ENCODE peak calls at places on chromosomes 5 and 9, in eight cellular contexts. One of them, this sample, is unnamed.
A peak's percentile ranks its signal among the peaks of the same experiment; 100 is the strongest.

GRCh38 chr5:1668141-1668721 is 131.4 kb downstream of the MRPL36 start:
- DNase-seq in activated naive CD8-positive, alpha-beta T cell treated with anti-CD3 and anti-CD28 coated beads for 36 hours: peak; percentile 35
- DNase-seq in ACHN: no peak
- DNase-seq in stimulated activated CD4-positive, alpha-beta T cell treated with anti-CD3 and anti-CD28 coated beads, Interleukin-12 subunit alpha, Interleukin-12 subunit beta, amount 100 ng/mL, for 4 hours: no peak
- DNase-seq in activated effector memory CD4-positive, alpha-beta T cell treated with Interleukin-2 at 50 U/mL for 16 hours: no peak
- DNase-seq in T-cell: no peak
- DNase-seq in aorta: peak; percentile 69
- DNase-seq in posterior vena cava: peak; percentile 70
- DNase-seq in this sample: peak; percentile 26

GRCh38 chr5:40669606-40670005 is 10.1 kb upstream of the PTGER4 start:
- DNase-seq in activated naive CD8-positive, alpha-beta T cell treated with anti-CD3 and anti-CD28 coated beads for 36 hours: no peak
- DNase-seq in ACHN: no peak
- DNase-seq in stimulated activated CD4-positive, alpha-beta T cell treated with anti-CD3 and anti-CD28 coated beads, Interleukin-12 subunit alpha, Interleukin-12 subunit beta, amount 100 ng/mL, for 4 hours: no peak
- DNase-seq in activated effector memory CD4-positive, alpha-beta T cell treated with Interleukin-2 at 50 U/mL for 16 hours: no peak
- DNase-seq in T-cell: no peak
- DNase-seq in aorta: no peak
- DNase-seq in posterior vena cava: no peak
- DNase-seq in this sample: no peak

GRCh38 chr5:448061-448765 is 5.2 kb downstream of the EXOC3 start:
- DNase-seq in activated naive CD8-positive, alpha-beta T cell treated with anti-CD3 and anti-CD28 coated beads for 36 hours: no peak
- DNase-seq in ACHN: no peak
- DNase-seq in stimulated activated CD4-positive, alpha-beta T cell treated with anti-CD3 and anti-CD28 coated beads, Interleukin-12 subunit alpha, Interleukin-12 subunit beta, amount 100 ng/mL, for 4 hours: no peak
- DNase-seq in activated effector memory CD4-positive, alpha-beta T cell treated with Interleukin-2 at 50 U/mL for 16 hours: no peak
- DNase-seq in T-cell: no peak
- DNase-seq in aorta: peak; percentile 79
- DNase-seq in posterior vena cava: peak; percentile 89
- DNase-seq in this sample: no peak

GRCh38 chr5:759111-759741 is 25.3 kb downstream of the ZDHHC11B start:
- DNase-seq in activated naive CD8-positive, alpha-beta T cell treated with anti-CD3 and anti-CD28 coated beads for 36 hours: peak; percentile 13
- DNase-seq in ACHN: no peak
- DNase-seq in stimulated activated CD4-positive, alpha-beta T cell treated with anti-CD3 and anti-CD28 coated beads, Interleukin-12 subunit alpha, Interleukin-12 subunit beta, amount 100 ng/mL, for 4 hours: no peak
- DNase-seq in activated effector memory CD4-positive, alpha-beta T cell treated with Interleukin-2 at 50 U/mL for 16 hours: peak; percentile 71
- DNase-seq in T-cell: peak; percentile 41
- DNase-seq in aorta: peak; percentile 87
- DNase-seq in posterior vena cava: peak; percentile 96
- DNase-seq in this sample: no peak

GRCh38 chr5:52999357-52999949 is 10.3 kb downstream of the ITGA2 start:
- DNase-seq in activated naive CD8-positive, alpha-beta T cell treated with anti-CD3 and anti-CD28 coated beads for 36 hours: no peak
- DNase-seq in ACHN: no peak
- DNase-seq in stimulated activated CD4-positive, alpha-beta T cell treated with anti-CD3 and anti-CD28 coated beads, Interleukin-12 subunit alpha, Interleukin-12 subunit beta, amount 100 ng/mL, for 4 hours: no peak
- DNase-seq in activated effector memory CD4-positive, alpha-beta T cell treated with Interleukin-2 at 50 U/mL for 16 hours: no peak
- DNase-seq in T-cell: no peak
- DNase-seq in aorta: no peak
- DNase-seq in posterior vena cava: no peak
- DNase-seq in this sample: no peak

GRCh38 chr5:153211052-153211451 is 279.4 kb upstream of the GRIA1 start:
- DNase-seq in activated naive CD8-positive, alpha-beta T cell treated with anti-CD3 and anti-CD28 coated beads for 36 hours: no peak
- DNase-seq in ACHN: no peak
- DNase-seq in stimulated activated CD4-positive, alpha-beta T cell treated with anti-CD3 and anti-CD28 coated beads, Interleukin-12 subunit alpha, Interleukin-12 subunit beta, amount 100 ng/mL, for 4 hours: no peak
- DNase-seq in activated effector memory CD4-positive, alpha-beta T cell treated with Interleukin-2 at 50 U/mL for 16 hours: no peak
- DNase-seq in T-cell: no peak
- DNase-seq in aorta: no peak
- DNase-seq in posterior vena cava: no peak
- DNase-seq in this sample: no peak

GRCh38 chr5:53362521-53362941 is 117.9 kb upstream of the FST start:
- DNase-seq in activated naive CD8-positive, alpha-beta T cell treated with anti-CD3 and anti-CD28 coated beads for 36 hours: no peak
- DNase-seq in ACHN: no peak
- DNase-seq in stimulated activated CD4-positive, alpha-beta T cell treated with anti-CD3 and anti-CD28 coated beads, Interleukin-12 subunit alpha, Interleukin-12 subunit beta, amount 100 ng/mL, for 4 hours: no peak
- DNase-seq in activated effector memory CD4-positive, alpha-beta T cell treated with Interleukin-2 at 50 U/mL for 16 hours: no peak
- DNase-seq in T-cell: no peak
- DNase-seq in aorta: no peak
- DNase-seq in posterior vena cava: no peak
- DNase-seq in this sample: no peak

GRCh38 chr5:83645936-83646335 is 74.7 kb downstream of the HAPLN1 start:
- DNase-seq in activated naive CD8-positive, alpha-beta T cell treated with anti-CD3 and anti-CD28 coated beads for 36 hours: no peak
- DNase-seq in ACHN: no peak
- DNase-seq in stimulated activated CD4-positive, alpha-beta T cell treated with anti-CD3 and anti-CD28 coated beads, Interleukin-12 subunit alpha, Interleukin-12 subunit beta, amount 100 ng/mL, for 4 hours: no peak
- DNase-seq in activated effector memory CD4-positive, alpha-beta T cell treated with Interleukin-2 at 50 U/mL for 16 hours: no peak
- DNase-seq in T-cell: no peak
- DNase-seq in aorta: no peak
- DNase-seq in posterior vena cava: no peak
- DNase-seq in this sample: no peak

GRCh38 chr9:100111235-100111634 is 12.2 kb downstream of the INVS start:
- DNase-seq in activated naive CD8-positive, alpha-beta T cell treated with anti-CD3 and anti-CD28 coated beads for 36 hours: no peak
- DNase-seq in ACHN: peak; percentile 89
- DNase-seq in stimulated activated CD4-positive, alpha-beta T cell treated with anti-CD3 and anti-CD28 coated beads, Interleukin-12 subunit alpha, Interleukin-12 subunit beta, amount 100 ng/mL, for 4 hours: no peak
- DNase-seq in activated effector memory CD4-positive, alpha-beta T cell treated with Interleukin-2 at 50 U/mL for 16 hours: no peak
- DNase-seq in T-cell: no peak
- DNase-seq in aorta: peak; percentile 94
- DNase-seq in posterior vena cava: peak; percentile 96
- DNase-seq in this sample: peak; percentile 23

GRCh38 chr5:107673368-107674136 is 2.8 kb upstream of the EFNA5 start:
- DNase-seq in activated naive CD8-positive, alpha-beta T cell treated with anti-CD3 and anti-CD28 coated beads for 36 hours: peak; percentile 74
- DNase-seq in ACHN: peak; percentile 90
- DNase-seq in stimulated activated CD4-positive, alpha-beta T cell treated with anti-CD3 and anti-CD28 coated beads, Interleukin-12 subunit alpha, Interleukin-12 subunit beta, amount 100 ng/mL, for 4 hours: peak; percentile 74
- DNase-seq in activated effector memory CD4-positive, alpha-beta T cell treated with Interleukin-2 at 50 U/mL for 16 hours: peak; percentile 37
- DNase-seq in T-cell: peak; percentile 51
- DNase-seq in aorta: peak; percentile 97
- DNase-seq in posterior vena cava: peak; percentile 95
- DNase-seq in this sample: peak; percentile 83

GRCh38 chr5:73540192-73540591 is 25.2 kb downstream of the ANKRA2 start:
- DNase-seq in activated naive CD8-positive, alpha-beta T cell treated with anti-CD3 and anti-CD28 coated beads for 36 hours: no peak
- DNase-seq in ACHN: no peak
- DNase-seq in stimulated activated CD4-positive, alpha-beta T cell treated with anti-CD3 and anti-CD28 coated beads, Interleukin-12 subunit alpha, Interleukin-12 subunit beta, amount 100 ng/mL, for 4 hours: no peak
- DNase-seq in activated effector memory CD4-positive, alpha-beta T cell treated with Interleukin-2 at 50 U/mL for 16 hours: no peak
- DNase-seq in T-cell: no peak
- DNase-seq in aorta: no peak
- DNase-seq in posterior vena cava: no peak
- DNase-seq in this sample: no peak

GRCh38 chr5:100706796-100707195 is 171.6 kb downstream of the FAM174A start:
- DNase-seq in activated naive CD8-positive, alpha-beta T cell treated with anti-CD3 and anti-CD28 coated beads for 36 hours: no peak
- DNase-seq in ACHN: no peak
- DNase-seq in stimulated activated CD4-positive, alpha-beta T cell treated with anti-CD3 and anti-CD28 coated beads, Interleukin-12 subunit alpha, Interleukin-12 subunit beta, amount 100 ng/mL, for 4 hours: no peak
- DNase-seq in activated effector memory CD4-positive, alpha-beta T cell treated with Interleukin-2 at 50 U/mL for 16 hours: no peak
- DNase-seq in T-cell: no peak
- DNase-seq in aorta: no peak
- DNase-seq in posterior vena cava: no peak
- DNase-seq in this sample: no peak

GRCh38 chr9:76756273-76756650 is 8.0 kb upstream of the PCA3 start:
- DNase-seq in activated naive CD8-positive, alpha-beta T cell treated with anti-CD3 and anti-CD28 coated beads for 36 hours: no peak
- DNase-seq in ACHN: peak; percentile 6
- DNase-seq in stimulated activated CD4-positive, alpha-beta T cell treated with anti-CD3 and anti-CD28 coated beads, Interleukin-12 subunit alpha, Interleukin-12 subunit beta, amount 100 ng/mL, for 4 hours: no peak
- DNase-seq in activated effector memory CD4-positive, alpha-beta T cell treated with Interleukin-2 at 50 U/mL for 16 hours: no peak
- DNase-seq in T-cell: no peak
- DNase-seq in aorta: no peak
- DNase-seq in posterior vena cava: no peak
- DNase-seq in this sample: peak; percentile 65

GRCh38 chr9:34049630-34050384 is 1.1 kb upstream of the UBAP2 start:
- DNase-seq in activated naive CD8-positive, alpha-beta T cell treated with anti-CD3 and anti-CD28 coated beads for 36 hours: no peak
- DNase-seq in ACHN: no peak
- DNase-seq in stimulated activated CD4-positive, alpha-beta T cell treated with anti-CD3 and anti-CD28 coated beads, Interleukin-12 subunit alpha, Interleukin-12 subunit beta, amount 100 ng/mL, for 4 hours: no peak
- DNase-seq in activated effector memory CD4-positive, alpha-beta T cell treated with Interleukin-2 at 50 U/mL for 16 hours: no peak
- DNase-seq in T-cell: no peak
- DNase-seq in aorta: no peak
- DNase-seq in posterior vena cava: no peak
- DNase-seq in this sample: no peak

GRCh38 chr9:128917151-128917849 is 3.5 kb upstream of the PHYHD1 start:
- DNase-seq in activated naive CD8-positive, alpha-beta T cell treated with anti-CD3 and anti-CD28 coated beads for 36 hours: no peak
- DNase-seq in ACHN: no peak
- DNase-seq in stimulated activated CD4-positive, alpha-beta T cell treated with anti-CD3 and anti-CD28 coated beads, Interleukin-12 subunit alpha, Interleukin-12 subunit beta, amount 100 ng/mL, for 4 hours: no peak
- DNase-seq in activated effector memory CD4-positive, alpha-beta T cell treated with Interleukin-2 at 50 U/mL for 16 hours: no peak
- DNase-seq in T-cell: no peak
- DNase-seq in aorta: peak; percentile 93
- DNase-seq in posterior vena cava: peak; percentile 92
- DNase-seq in this sample: no peak

GRCh38 chr5:14063691-14064090 is 79.5 kb upstream of the TRIO start:
- DNase-seq in activated naive CD8-positive, alpha-beta T cell treated with anti-CD3 and anti-CD28 coated beads for 36 hours: no peak
- DNase-seq in ACHN: no peak
- DNase-seq in stimulated activated CD4-positive, alpha-beta T cell treated with anti-CD3 and anti-CD28 coated beads, Interleukin-12 subunit alpha, Interleukin-12 subunit beta, amount 100 ng/mL, for 4 hours: no peak
- DNase-seq in activated effector memory CD4-positive, alpha-beta T cell treated with Interleukin-2 at 50 U/mL for 16 hours: no peak
- DNase-seq in T-cell: no peak
- DNase-seq in aorta: no peak
- DNase-seq in posterior vena cava: no peak
- DNase-seq in this sample: no peak

GRCh38 chr9:126643945-126644527 is 30.3 kb downstream of the LMX1B start:
- DNase-seq in activated naive CD8-positive, alpha-beta T cell treated with anti-CD3 and anti-CD28 coated beads for 36 hours: no peak
- DNase-seq in ACHN: no peak
- DNase-seq in stimulated activated CD4-positive, alpha-beta T cell treated with anti-CD3 and anti-CD28 coated beads, Interleukin-12 subunit alpha, Interleukin-12 subunit beta, amount 100 ng/mL, for 4 hours: no peak
- DNase-seq in activated effector memory CD4-positive, alpha-beta T cell treated with Interleukin-2 at 50 U/mL for 16 hours: no peak
- DNase-seq in T-cell: no peak
- DNase-seq in aorta: no peak
- DNase-seq in posterior vena cava: no peak
- DNase-seq in this sample: no peak

GRCh38 chr5:113292535-113292934 is 142.3 kb downstream of the TSSK1B start:
- DNase-seq in activated naive CD8-positive, alpha-beta T cell treated with anti-CD3 and anti-CD28 coated beads for 36 hours: no peak
- DNase-seq in ACHN: no peak
- DNase-seq in stimulated activated CD4-positive, alpha-beta T cell treated with anti-CD3 and anti-CD28 coated beads, Interleukin-12 subunit alpha, Interleukin-12 subunit beta, amount 100 ng/mL, for 4 hours: no peak
- DNase-seq in activated effector memory CD4-positive, alpha-beta T cell treated with Interleukin-2 at 50 U/mL for 16 hours: no peak
- DNase-seq in T-cell: no peak
- DNase-seq in aorta: no peak
- DNase-seq in posterior vena cava: no peak
- DNase-seq in this sample: no peak

GRCh38 chr5:73122875-73123810 is 2.8 kb downstream of the TMEM171 start:
- DNase-seq in activated naive CD8-positive, alpha-beta T cell treated with anti-CD3 and anti-CD28 coated beads for 36 hours: no peak
- DNase-seq in ACHN: no peak
- DNase-seq in stimulated activated CD4-positive, alpha-beta T cell treated with anti-CD3 and anti-CD28 coated beads, Interleukin-12 subunit alpha, Interleukin-12 subunit beta, amount 100 ng/mL, for 4 hours: no peak
- DNase-seq in activated effector memory CD4-positive, alpha-beta T cell treated with Interleukin-2 at 50 U/mL for 16 hours: no peak
- DNase-seq in T-cell: no peak
- DNase-seq in aorta: no peak
- DNase-seq in posterior vena cava: peak; percentile 75
- DNase-seq in this sample: no peak

GRCh38 chr5:152331718-152332117 is 73.4 kb downstream of the NMUR2 start:
- DNase-seq in activated naive CD8-positive, alpha-beta T cell treated with anti-CD3 and anti-CD28 coated beads for 36 hours: no peak
- DNase-seq in ACHN: no peak
- DNase-seq in stimulated activated CD4-positive, alpha-beta T cell treated with anti-CD3 and anti-CD28 coated beads, Interleukin-12 subunit alpha, Interleukin-12 subunit beta, amount 100 ng/mL, for 4 hours: no peak
- DNase-seq in activated effector memory CD4-positive, alpha-beta T cell treated with Interleukin-2 at 50 U/mL for 16 hours: no peak
- DNase-seq in T-cell: no peak
- DNase-seq in aorta: no peak
- DNase-seq in posterior vena cava: no peak
- DNase-seq in this sample: no peak

GRCh38 chr9:112354081-112354743 is 20.8 kb upstream of the PTBP3 start:
- DNase-seq in activated naive CD8-positive, alpha-beta T cell treated with anti-CD3 and anti-CD28 coated beads for 36 hours: no peak
- DNase-seq in ACHN: no peak
- DNase-seq in stimulated activated CD4-positive, alpha-beta T cell treated with anti-CD3 and anti-CD28 coated beads, Interleukin-12 subunit alpha, Interleukin-12 subunit beta, amount 100 ng/mL, for 4 hours: no peak
- DNase-seq in activated effector memory CD4-positive, alpha-beta T cell treated with Interleukin-2 at 50 U/mL for 16 hours: no peak
- DNase-seq in T-cell: no peak
- DNase-seq in aorta: no peak
- DNase-seq in posterior vena cava: no peak
- DNase-seq in this sample: no peak

GRCh38 chr9:133121200-133122166 is at the start of gene RALGDS:
- DNase-seq in activated naive CD8-positive, alpha-beta T cell treated with anti-CD3 and anti-CD28 coated beads for 36 hours: peak; percentile 89
- DNase-seq in ACHN: peak; percentile 80
- DNase-seq in stimulated activated CD4-positive, alpha-beta T cell treated with anti-CD3 and anti-CD28 coated beads, Interleukin-12 subunit alpha, Interleukin-12 subunit beta, amount 100 ng/mL, for 4 hours: peak; percentile 93
- DNase-seq in activated effector memory CD4-positive, alpha-beta T cell treated with Interleukin-2 at 50 U/mL for 16 hours: peak; percentile 83
- DNase-seq in T-cell: peak; percentile 83
- DNase-seq in aorta: peak; percentile 97
- DNase-seq in posterior vena cava: peak; percentile 97
- DNase-seq in this sample: peak; percentile 64

GRCh38 chr9:23842531-23843129 is 16.6 kb upstream of the ELAVL2 start:
- DNase-seq in activated naive CD8-positive, alpha-beta T cell treated with anti-CD3 and anti-CD28 coated beads for 36 hours: no peak
- DNase-seq in ACHN: no peak
- DNase-seq in stimulated activated CD4-positive, alpha-beta T cell treated with anti-CD3 and anti-CD28 coated beads, Interleukin-12 subunit alpha, Interleukin-12 subunit beta, amount 100 ng/mL, for 4 hours: no peak
- DNase-seq in activated effector memory CD4-positive, alpha-beta T cell treated with Interleukin-2 at 50 U/mL for 16 hours: no peak
- DNase-seq in T-cell: no peak
- DNase-seq in aorta: no peak
- DNase-seq in posterior vena cava: no peak
- DNase-seq in this sample: no peak

GRCh38 chr5:159061186-159061796 is 38.4 kb downstream of the EBF1 start:
- DNase-seq in activated naive CD8-positive, alpha-beta T cell treated with anti-CD3 and anti-CD28 coated beads for 36 hours: no peak
- DNase-seq in ACHN: peak; percentile 20
- DNase-seq in stimulated activated CD4-positive, alpha-beta T cell treated with anti-CD3 and anti-CD28 coated beads, Interleukin-12 subunit alpha, Interleukin-12 subunit beta, amount 100 ng/mL, for 4 hours: no peak
- DNase-seq in activated effector memory CD4-positive, alpha-beta T cell treated with Interleukin-2 at 50 U/mL for 16 hours: no peak
- DNase-seq in T-cell: no peak
- DNase-seq in aorta: peak; percentile 92
- DNase-seq in posterior vena cava: peak; percentile 93
- DNase-seq in this sample: no peak

GRCh38 chr5:101437341-101437740 is 534.3 kb upstream of the ST8SIA4 start:
- DNase-seq in activated naive CD8-positive, alpha-beta T cell treated with anti-CD3 and anti-CD28 coated beads for 36 hours: no peak
- DNase-seq in ACHN: no peak
- DNase-seq in stimulated activated CD4-positive, alpha-beta T cell treated with anti-CD3 and anti-CD28 coated beads, Interleukin-12 subunit alpha, Interleukin-12 subunit beta, amount 100 ng/mL, for 4 hours: no peak
- DNase-seq in activated effector memory CD4-positive, alpha-beta T cell treated with Interleukin-2 at 50 U/mL for 16 hours: no peak
- DNase-seq in T-cell: no peak
- DNase-seq in aorta: no peak
- DNase-seq in posterior vena cava: no peak
- DNase-seq in this sample: no peak

GRCh38 chr5:68047035-68047434 is 168.5 kb upstream of the PIK3R1 start:
- DNase-seq in activated naive CD8-positive, alpha-beta T cell treated with anti-CD3 and anti-CD28 coated beads for 36 hours: no peak
- DNase-seq in ACHN: no peak
- DNase-seq in stimulated activated CD4-positive, alpha-beta T cell treated with anti-CD3 and anti-CD28 coated beads, Interleukin-12 subunit alpha, Interleukin-12 subunit beta, amount 100 ng/mL, for 4 hours: no peak
- DNase-seq in activated effector memory CD4-positive, alpha-beta T cell treated with Interleukin-2 at 50 U/mL for 16 hours: no peak
- DNase-seq in T-cell: no peak
- DNase-seq in aorta: no peak
- DNase-seq in posterior vena cava: no peak
- DNase-seq in this sample: no peak

GRCh38 chr5:79535477-79536192 is 21.7 kb upstream of the HOMER1 start:
- DNase-seq in activated naive CD8-positive, alpha-beta T cell treated with anti-CD3 and anti-CD28 coated beads for 36 hours: no peak
- DNase-seq in ACHN: no peak
- DNase-seq in stimulated activated CD4-positive, alpha-beta T cell treated with anti-CD3 and anti-CD28 coated beads, Interleukin-12 subunit alpha, Interleukin-12 subunit beta, amount 100 ng/mL, for 4 hours: no peak
- DNase-seq in activated effector memory CD4-positive, alpha-beta T cell treated with Interleukin-2 at 50 U/mL for 16 hours: no peak
- DNase-seq in T-cell: no peak
- DNase-seq in aorta: no peak
- DNase-seq in posterior vena cava: no peak
- DNase-seq in this sample: no peak

GRCh38 chr5:151721087-151721646 is 34.5 kb upstream of the SPARC start:
- DNase-seq in activated naive CD8-positive, alpha-beta T cell treated with anti-CD3 and anti-CD28 coated beads for 36 hours: no peak
- DNase-seq in ACHN: no peak
- DNase-seq in stimulated activated CD4-positive, alpha-beta T cell treated with anti-CD3 and anti-CD28 coated beads, Interleukin-12 subunit alpha, Interleukin-12 subunit beta, amount 100 ng/mL, for 4 hours: no peak
- DNase-seq in activated effector memory CD4-positive, alpha-beta T cell treated with Interleukin-2 at 50 U/mL for 16 hours: no peak
- DNase-seq in T-cell: no peak
- DNase-seq in aorta: no peak
- DNase-seq in posterior vena cava: no peak
- DNase-seq in this sample: no peak

GRCh38 chr9:17613723-17614122 is 34.9 kb downstream of the SH3GL2 start:
- DNase-seq in activated naive CD8-positive, alpha-beta T cell treated with anti-CD3 and anti-CD28 coated beads for 36 hours: no peak
- DNase-seq in ACHN: no peak
- DNase-seq in stimulated activated CD4-positive, alpha-beta T cell treated with anti-CD3 and anti-CD28 coated beads, Interleukin-12 subunit alpha, Interleukin-12 subunit beta, amount 100 ng/mL, for 4 hours: no peak
- DNase-seq in activated effector memory CD4-positive, alpha-beta T cell treated with Interleukin-2 at 50 U/mL for 16 hours: no peak
- DNase-seq in T-cell: no peak
- DNase-seq in aorta: no peak
- DNase-seq in posterior vena cava: no peak
- DNase-seq in this sample: peak; percentile 59

GRCh38 chr9:35367451-35367850 is 122.5 kb upstream of the RUSC2 start:
- DNase-seq in activated naive CD8-positive, alpha-beta T cell treated with anti-CD3 and anti-CD28 coated beads for 36 hours: no peak
- DNase-seq in ACHN: peak; percentile 2
- DNase-seq in stimulated activated CD4-positive, alpha-beta T cell treated with anti-CD3 and anti-CD28 coated beads, Interleukin-12 subunit alpha, Interleukin-12 subunit beta, amount 100 ng/mL, for 4 hours: no peak
- DNase-seq in activated effector memory CD4-positive, alpha-beta T cell treated with Interleukin-2 at 50 U/mL for 16 hours: no peak
- DNase-seq in T-cell: no peak
- DNase-seq in aorta: no peak
- DNase-seq in posterior vena cava: no peak
- DNase-seq in this sample: no peak

GRCh38 chr9:127817881-127818434 is 15.3 kb downstream of the FPGS start:
- DNase-seq in activated naive CD8-positive, alpha-beta T cell treated with anti-CD3 and anti-CD28 coated beads for 36 hours: no peak
- DNase-seq in ACHN: no peak
- DNase-seq in stimulated activated CD4-positive, alpha-beta T cell treated with anti-CD3 and anti-CD28 coated beads, Interleukin-12 subunit alpha, Interleukin-12 subunit beta, amount 100 ng/mL, for 4 hours: no peak
- DNase-seq in activated effector memory CD4-positive, alpha-beta T cell treated with Interleukin-2 at 50 U/mL for 16 hours: no peak
- DNase-seq in T-cell: no peak
- DNase-seq in aorta: no peak
- DNase-seq in posterior vena cava: no peak
- DNase-seq in this sample: no peak

GRCh38 chr5:171762841-171763408 is 22.7 kb upstream of the SMIM23 start:
- DNase-seq in activated naive CD8-positive, alpha-beta T cell treated with anti-CD3 and anti-CD28 coated beads for 36 hours: no peak
- DNase-seq in ACHN: no peak
- DNase-seq in stimulated activated CD4-positive, alpha-beta T cell treated with anti-CD3 and anti-CD28 coated beads, Interleukin-12 subunit alpha, Interleukin-12 subunit beta, amount 100 ng/mL, for 4 hours: no peak
- DNase-seq in activated effector memory CD4-positive, alpha-beta T cell treated with Interleukin-2 at 50 U/mL for 16 hours: no peak
- DNase-seq in T-cell: no peak
- DNase-seq in aorta: no peak
- DNase-seq in posterior vena cava: no peak
- DNase-seq in this sample: no peak